ENCODE peak calls at places on chromosomes 11 and 22, in six cellular contexts. E is HCT116, K is stomach, C is esophagus squamous epithelium, N is transverse colon, H is heart left ventricle. Y is an unnamed sample.

GRCh38 chr22:36321797-36322601 is 65.8 kb downstream of the MYH9 start:
- DNase-seq in E (no peak), K (no peak), C (no peak), N (no peak), H (no peak), Y (no peak)

GRCh38 chr22:28514314-28514713 is 165.3 kb downstream of the TTC28 start:
- DNase-seq in E (no peak), K (no peak), C (no peak), N (no peak), H (no peak), Y (no peak)

GRCh38 chr11:110513521-110514450 is 84.0 kb downstream of the FDX1 start:
- DNase-seq in E (no peak), K (no peak), C (no peak), N (no peak), H (no peak), Y (no peak)

GRCh38 chr22:41725510-41726110 is 26.3 kb downstream of the MEI1 start:
- DNase-seq in E (no peak), K (no peak), C (no peak), N (no peak), H (no peak), Y (no peak)

GRCh38 chr11:11211888-11212287 is 141.2 kb downstream of the CSNK2A3 start:
- DNase-seq in E (no peak), K (no peak), C (no peak), N (no peak), H (no peak), Y (no peak)

GRCh38 chr11:32023370-32023964 is 67.4 kb upstream of the RCN1 start:
- DNase-seq in E (no peak), K (no peak), C (no peak), N (no peak), H (no peak), Y (no peak)

GRCh38 chr11:28606930-28607329 is 498.7 kb downstream of the METTL15 start:
- DNase-seq in E (no peak), K (no peak), C (no peak), N (no peak), H (no peak), Y (no peak)

GRCh38 chr11:109914809-109915653 is 178.2 kb upstream of the ZC3H12C start:
- DNase-seq in E (no peak), K (no peak), C (no peak), N (no peak), H (no peak), Y (peak)

GRCh38 chr22:47044722-47045545 is 282.5 kb downstream of the TBC1D22A start:
- DNase-seq in E (no peak), K (no peak), C (no peak), N (no peak), H (no peak), Y (no peak)

GRCh38 chr22:20002661-20003060 is 14.0 kb downstream of the ARVCF start:
- DNase-seq in E (no peak), K (no peak), C (no peak), N (no peak), H (no peak), Y (peak)

GRCh38 chr11:66880484-66881211 is 23.8 kb downstream of the LRFN4 start:
- DNase-seq in E (no peak), K (peak), C (no peak), N (no peak), H (no peak), Y (no peak)

GRCh38 chr11:27381238-27381666 is 18.2 kb upstream of the CCDC34 start:
- DNase-seq in E (no peak), K (no peak), C (no peak), N (no peak), H (no peak), Y (no peak)

GRCh38 chr11:79919340-79919739 is 478.5 kb upstream of the TENM4 start:
- DNase-seq in E (no peak), K (no peak), C (no peak), N (peak), H (no peak), Y (no peak)

GRCh38 chr11:121886956-121887355 is 229.1 kb downstream of the BLID start:
- DNase-seq in E (no peak), K (no peak), C (no peak), N (no peak), H (no peak), Y (no peak)

GRCh38 chr22:24741769-24742168 is 32.8 kb downstream of the PIWIL3 start:
- DNase-seq in E (no peak), K (no peak), C (no peak), N (no peak), H (no peak), Y (no peak)

GRCh38 chr22:32226236-32227119 is 21.6 kb upstream of the RFPL2 start:
- DNase-seq in E (no peak), K (no peak), C (no peak), N (no peak), H (no peak), Y (no peak)

GRCh38 chr11:1707751-1708150 is 10.8 kb downstream of the KRTAP5-6 start:
- DNase-seq in E (no peak), K (no peak), C (no peak), N (no peak), H (no peak), Y (no peak)

GRCh38 chr11:35148163-35148562 is 9.2 kb downstream of the CD44 start:
- DNase-seq in E (no peak), K (no peak), C (no peak), N (no peak), H (no peak), Y (no peak)

GRCh38 chr11:108206969-108207682 is 15.3 kb downstream of the NPAT start:
- DNase-seq in E (no peak), K (no peak), C (no peak), N (no peak), H (no peak), Y (no peak)

GRCh38 chr11:3939211-3939610 is 83.7 kb downstream of the STIM1 start:
- DNase-seq in E (no peak), K (no peak), C (no peak), N (no peak), H (no peak), Y (no peak)

GRCh38 chr11:64566042-64566914 is 24.7 kb upstream of the SLC22A12 start:
- DNase-seq in E (peak), K (peak), C (no peak), N (peak), H (peak), Y (peak)

GRCh38 chr11:64564947-64565889 is 25.8 kb upstream of the SLC22A12 start:
- DNase-seq in E (no peak), K (no peak), C (no peak), N (no peak), H (no peak), Y (no peak)

GRCh38 chr11:64563966-64564365 is 27.1 kb upstream of the SLC22A12 start:
- DNase-seq in E (no peak), K (no peak), C (no peak), N (no peak), H (no peak), Y (no peak)

GRCh38 chr11:64562723-64563351 is 28.2 kb upstream of the SLC22A12 start:
- DNase-seq in E (no peak), K (no peak), C (no peak), N (no peak), H (no peak), Y (no peak)

GRCh38 chr11:64564419-64564818 is 26.6 kb upstream of the SLC22A12 start:
- DNase-seq in E (no peak), K (no peak), C (no peak), N (no peak), H (no peak), Y (no peak)
- TF ChIP-seq POLR2A in E (no peak), K (no peak), C (no peak), N (no peak), H (no peak), Y (no peak)

GRCh38 chr11:86931059-86931964 is 23.9 kb downstream of the FZD4 start:
- DNase-seq in E (no peak), K (no peak), C (no peak), N (no peak), H (no peak), Y (peak)

GRCh38 chr11:86931965-86932332 is 23.2 kb downstream of the FZD4 start:
- DNase-seq in E (no peak), K (no peak), C (no peak), N (no peak), H (no peak), Y (peak)

GRCh38 chr11:86922225-86922624 is 33.0 kb downstream of the FZD4 start:
- DNase-seq in E (no peak), K (no peak), C (no peak), N (no peak), H (no peak), Y (no peak)

GRCh38 chr11:86923993-86924766 is 31.0 kb downstream of the FZD4 start:
- DNase-seq in E (no peak), K (no peak), C (no peak), N (no peak), H (no peak), Y (no peak)

DNA sequence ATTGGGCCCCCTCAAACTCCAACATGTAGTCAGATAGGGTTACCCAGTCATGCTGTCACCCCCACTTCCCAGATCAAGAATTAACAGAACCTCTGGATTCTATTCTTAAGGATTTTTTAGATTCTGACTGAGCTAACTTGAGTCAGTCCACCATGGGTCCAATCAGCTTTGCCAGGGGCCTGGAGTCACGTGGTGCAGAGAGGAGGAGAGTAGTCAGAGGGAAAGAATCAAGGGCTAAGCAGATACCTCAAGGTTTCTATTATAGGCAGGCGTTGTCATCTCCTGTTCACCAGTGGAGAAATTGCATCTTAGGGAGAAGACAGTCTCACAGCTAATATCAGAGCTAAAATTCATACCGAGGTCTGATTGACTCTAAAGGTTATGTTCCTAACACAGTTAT is 28.2 kb downstream of the FZD4 start:
- DNase-seq in E (no peak), K (no peak), C (no peak), N (no peak), H (no peak), Y (no peak)
- TF ChIP-seq POLR2A in E (no peak), K (no peak), C (no peak), N (no peak), H (no peak), Y (no peak)

GRCh38 chr22:39967103-39967829 is 7.1 kb downstream of the TMA7B start:
- DNase-seq in E (no peak), K (no peak), C (no peak), N (peak), H (no peak), Y (peak)
- TF ChIP-seq POLR2A in E (no peak), K (no peak), C (no peak), N (no peak), H (no peak), Y (no peak)

DNA sequence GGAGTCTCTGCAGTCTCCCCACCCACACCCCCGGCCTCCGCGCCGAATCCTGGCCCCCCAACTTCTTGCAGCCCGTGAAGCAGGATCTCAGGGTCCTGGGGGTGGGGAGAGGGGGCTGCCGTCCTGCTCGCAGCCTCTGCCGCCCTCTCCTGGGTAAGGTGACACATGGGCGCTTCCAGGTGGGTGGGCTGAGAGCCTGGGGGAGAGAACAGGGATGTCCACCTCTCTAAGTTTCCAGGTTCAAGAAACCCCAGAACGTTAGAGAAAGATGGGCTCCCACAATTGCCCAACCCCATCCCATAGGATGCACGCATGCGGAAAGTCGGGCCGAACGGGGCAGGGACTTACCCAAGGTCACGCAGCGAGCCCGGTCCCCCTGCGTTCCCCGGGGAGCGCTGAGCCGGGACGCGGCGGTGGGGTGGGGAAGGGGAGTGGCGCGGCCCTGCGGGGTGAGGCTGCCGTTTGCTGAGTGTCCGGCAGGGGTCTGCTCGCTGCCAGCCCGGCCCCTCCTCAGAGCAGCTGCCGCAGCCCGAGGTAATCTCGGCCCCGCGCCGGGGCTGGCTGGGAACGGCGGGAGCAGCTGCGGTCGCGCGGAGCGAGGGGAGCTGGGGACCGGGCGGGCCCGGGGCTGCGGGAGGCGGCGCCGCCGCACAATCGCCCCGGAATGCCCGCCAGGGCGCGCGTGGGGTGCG is 705 bp upstream of the CAPN1 start:
- DNase-seq in E (peak), K (peak), C (no peak), N (peak), H (peak), Y (peak)
- TF ChIP-seq POLR2A in E (no peak), K (no peak), C (peak), N (peak), H (no peak), Y (no peak)

GRCh38 chr11:57335343-57336110 is at the start of gene SSRP1:
- DNase-seq in E (peak), K (peak), C (peak), N (peak), H (peak), Y (peak)
- TF ChIP-seq POLR2A in E (peak), K (no peak), C (peak), N (peak), H (no peak), Y (peak)

GRCh38 chr22:35303029-35303624 is 3.4 kb downstream of the TOM1 start:
- DNase-seq in E (no peak), K (no peak), C (no peak), N (no peak), H (no peak), Y (no peak)

GRCh38 chr22:35301370-35301874 is 1.7 kb downstream of the TOM1 start:
- DNase-seq in E (no peak), K (no peak), C (no peak), N (peak), H (no peak), Y (no peak)

GRCh38 chr22:35299217-35299716 is 427 bp upstream of the TOM1 start:
- DNase-seq in E (no peak), K (no peak), C (no peak), N (no peak), H (no peak), Y (no peak)

GRCh38 chr22:35305525-35306070 is 5.9 kb downstream of the TOM1 start:
- DNase-seq in E (no peak), K (no peak), C (no peak), N (no peak), H (no peak), Y (no peak)

GRCh38 chr22:35299717-35300497 is at the start of gene TOM1:
- DNase-seq in E (peak), K (peak), C (peak), N (peak), H (peak), Y (peak)
- TF ChIP-seq POLR2A in E (no peak), K (peak), C (peak), N (peak), H (no peak), Y (peak)

DNA sequence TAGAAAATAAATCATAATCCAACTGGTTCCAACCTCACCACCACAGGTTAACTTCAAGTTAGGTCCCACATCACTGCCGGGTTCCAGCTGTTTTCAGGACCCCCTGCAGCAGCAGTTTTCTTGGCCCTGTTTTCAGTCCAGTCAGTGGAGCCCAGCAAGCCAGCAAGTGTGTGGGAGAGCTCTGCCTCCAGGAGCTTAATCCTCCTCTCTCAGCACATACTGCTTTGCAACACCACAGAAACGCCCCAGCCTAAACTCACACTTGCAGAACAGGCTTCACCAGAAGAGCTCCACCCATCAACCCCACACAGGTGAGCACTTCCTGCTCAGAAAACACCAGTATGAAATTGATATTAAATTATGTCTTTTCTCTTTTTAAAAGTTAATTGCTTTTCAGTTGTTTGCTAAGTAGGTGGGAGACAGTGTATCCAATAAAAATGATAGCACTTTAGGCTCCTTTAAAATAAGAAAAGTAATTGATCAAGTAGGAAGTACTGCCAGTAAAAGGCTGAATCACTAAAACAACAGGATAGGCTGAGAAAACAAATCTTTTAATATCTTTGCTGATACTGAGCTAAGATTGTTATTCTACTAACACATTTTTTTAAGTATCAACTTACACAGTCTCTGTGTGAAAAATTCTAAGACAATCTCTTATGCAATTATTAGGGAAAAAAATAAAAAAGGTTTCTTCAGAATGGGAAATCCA is 81.5 kb upstream of the TP53AIP1 start:
- DNase-seq in E (peak), K (peak), C (no peak), N (peak), H (no peak), Y (peak)
- TF ChIP-seq POLR2A in E (no peak), K (peak), C (peak), N (peak), H (no peak), Y (no peak)

Y was measured in endothelial cell of umbilical vein.